ENCODE peak calls at places on chromosomes 5 and 9, in six cellular contexts. I, E, R, M, C and H are unnamed samples.

GRCh38 chr9:10804486-10804885 is 191.7 kb upstream of the PTPRD start:
- DNase-seq in E (no peak), I (no peak), R (no peak), C (no peak), M (no peak), H (no peak)

GRCh38 chr5:1806974-1807373 is 5.8 kb downstream of the NDUFS6 start:
- DNase-seq in E (no peak), M (no peak), I (no peak), R (no peak), C (no peak), H (no peak)

GRCh38 chr5:27652505-27652904 is 614.1 kb upstream of the CDH9 start:
- DNase-seq in E (no peak), R (no peak), C (no peak), M (no peak), I (no peak), H (no peak)

GRCh38 chr5:32092938-32093812 is 80.9 kb downstream of the GOLPH3 start:
- DNase-seq in M (peak), C (peak), I (peak), R (no peak), E (no peak), H (peak)

GRCh38 chr9:19184144-19184917 is 46.2 kb upstream of the DENND4C start:
- DNase-seq in I (peak), M (peak), C (peak), R (peak), E (peak), H (peak)

GRCh38 chr5:105685884-105686283 is 1984.9 kb downstream of the EFNA5 start:
- DNase-seq in M (no peak), R (no peak), I (no peak), C (no peak), E (no peak), H (no peak)

GRCh38 chr9:133754187-133754586 is 16.0 kb upstream of the SARDH start:
- DNase-seq in I (peak), C (no peak), R (peak), M (no peak), E (no peak), H (no peak)

GRCh38 chr5:93099902-93100347 is 481.1 kb downstream of the NR2F1-AS1 start:
- DNase-seq in C (no peak), R (no peak), M (no peak), I (no peak), E (no peak), H (no peak)

GRCh38 chr9:76137941-76138340 is 247.5 kb downstream of the PCSK5 start:
- DNase-seq in R (no peak), I (no peak), C (no peak), M (no peak), E (no peak), H (no peak)

GRCh38 chr9:132673355-132673754 is 3.1 kb downstream of the GTF3C4 start:
- DNase-seq in E (no peak), C (peak), R (no peak), M (peak), I (no peak), H (peak)

GRCh38 chr5:87015908-87016307 is 251.8 kb upstream of the RASA1 start:
- DNase-seq in C (no peak), R (no peak), E (no peak), I (no peak), M (no peak), H (no peak)

GRCh38 chr5:115455241-115455640 is 89.3 kb downstream of the FEM1C start:
- DNase-seq in I (no peak), C (peak), R (no peak), E (no peak), M (peak), H (peak)

GRCh38 chr9:136297016-136297691 is 6.7 kb downstream of the CCDC187 start:
- DNase-seq in E (peak), R (peak), C (no peak), M (no peak), I (no peak), H (no peak)

GRCh38 chr9:137167113-137167751 is 2.6 kb downstream of the LRRC26 start:
- DNase-seq in C (no peak), R (no peak), E (no peak), M (no peak), I (no peak), H (no peak)

GRCh38 chr9:126417684-126418083 is 91.1 kb downstream of the MVB12B start:
- DNase-seq in M (no peak), C (no peak), E (no peak), I (no peak), R (no peak), H (no peak)

GRCh38 chr5:91373600-91373999 is 9.5 kb downstream of the ARRDC3 start:
- DNase-seq in I (no peak), R (no peak), E (no peak), C (no peak), M (no peak), H (no peak)

GRCh38 chr9:137435980-137436760 is 5.0 kb downstream of the ENTPD8 start:
- DNase-seq in C (peak), E (peak), M (peak), R (peak), I (peak), H (peak)

GRCh38 chr5:137808503-137809135 is 54.5 kb upstream of the HNRNPA0 start:
- DNase-seq in C (no peak), M (peak), I (no peak), E (no peak), R (no peak), H (no peak)

GRCh38 chr5:78633710-78634109 is 14.9 kb downstream of the LHFPL2 start:
- DNase-seq in C (peak), R (no peak), M (peak), E (no peak), I (no peak), H (no peak)

GRCh38 chr5:168649306-168649705 is 70.1 kb upstream of the PANK3 start:
- DNase-seq in C (no peak), M (peak), R (no peak), E (no peak), I (no peak), H (peak)

GRCh38 chr5:68419637-68420452 is 204.3 kb downstream of the PIK3R1 start:
- DNase-seq in R (no peak), C (peak), I (peak), E (no peak), M (peak), H (peak)

GRCh38 chr9:37333288-37333687 is 89.2 kb upstream of the GRHPR start:
- DNase-seq in R (no peak), I (no peak), C (no peak), M (no peak), E (no peak), H (peak)

GRCh38 chr5:146051678-146052077 is 53.7 kb downstream of the PLAC8L1 start:
- DNase-seq in E (no peak), I (no peak), C (peak), M (peak), R (no peak), H (peak)

GRCh38 chr5:54792611-54793404 is 192.6 kb downstream of the ESM1 start:
- DNase-seq in R (no peak), M (peak), E (no peak), I (no peak), C (peak), H (peak)

GRCh38 chr5:139914218-139914807 is 118.7 kb downstream of the PSD2 start:
- DNase-seq in R (no peak), E (no peak), I (no peak), M (no peak), C (no peak), H (no peak)

GRCh38 chr5:68839019-68839552 is 254.7 kb upstream of the SLC30A5 start:
- DNase-seq in R (no peak), E (no peak), I (no peak), C (no peak), M (peak), H (no peak)

GRCh38 chr9:4301302-4301701 is 1.4 kb upstream of the GLIS3 start:
- DNase-seq in E (no peak), I (no peak), C (peak), R (no peak), M (peak), H (peak)

GRCh38 chr9:98080346-98080745 is 23.8 kb downstream of the NANS start:
- DNase-seq in I (no peak), E (no peak), R (no peak), M (no peak), C (no peak), H (peak)

GRCh38 chr9:27385606-27386005 is 88.7 kb upstream of the EQTN start:
- DNase-seq in R (peak), E (no peak), M (no peak), I (no peak), C (no peak), H (no peak)

GRCh38 chr5:119451561-119451960 is 736 bp upstream of the HSD17B4 start:
- DNase-seq in C (no peak), M (no peak), I (no peak), E (no peak), R (no peak), H (no peak)

GRCh38 chr9:85290019-85290418 is 451.7 kb downstream of the AGTPBP1 start:
- DNase-seq in E (no peak), C (no peak), M (no peak), I (no peak), R (no peak), H (no peak)

GRCh38 chr5:23507278-23507685 is at the start of gene PRDM9:
- DNase-seq in R (peak), C (peak), I (peak), M (peak), E (peak), H (peak)

GRCh38 chr9:108258640-108259039 is 597.1 kb downstream of the ACTL7B start:
- DNase-seq in M (no peak), I (no peak), E (no peak), R (no peak), C (no peak), H (no peak)

GRCh38 chr5:139566611-139567010 is 5.5 kb downstream of the UBE2D2 start:
- DNase-seq in E (no peak), I (no peak), M (peak), C (no peak), R (no peak), H (peak)

GRCh38 chr9:78963911-78964310 is 607.9 kb upstream of the TLE4 start:
- DNase-seq in C (no peak), M (no peak), R (no peak), I (no peak), E (no peak), H (no peak)

GRCh38 chr9:78962186-78962585 is 609.6 kb upstream of the TLE4 start:
- DNase-seq in I (no peak), R (no peak), C (no peak), M (no peak), E (no peak), H (no peak)

GRCh38 chr9:78954286-78954685 is 617.5 kb upstream of the TLE4 start:
- DNase-seq in E (no peak), I (no peak), C (peak), R (no peak), M (peak), H (peak)

DNA sequence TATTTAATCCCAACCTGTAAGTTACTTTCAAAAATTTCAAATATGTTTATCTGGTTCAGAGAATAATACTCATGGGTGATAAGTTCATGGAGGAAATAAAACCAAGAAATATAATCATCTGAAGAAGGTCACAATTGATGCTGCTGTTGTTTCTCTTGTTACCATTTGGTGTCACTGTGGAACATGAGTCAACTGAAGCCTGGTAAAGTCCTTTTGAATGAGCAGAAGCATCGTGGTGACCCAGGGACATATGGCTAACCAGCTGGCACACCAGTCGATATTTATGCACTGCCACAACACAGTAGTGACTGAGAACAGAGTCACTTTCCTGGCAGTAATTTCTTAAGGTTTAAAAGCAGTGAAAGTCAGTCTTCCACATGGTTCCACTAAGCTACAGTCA is 612.9 kb upstream of the TLE4 start:
- DNase-seq in R (no peak), I (no peak), E (no peak), C (no peak), M (peak), H (peak)
- TF ChIP-seq CTCF in R (no peak), I (no peak), E (no peak), C (peak), M (peak), H (peak)

GRCh38 chr9:127910613-127911205 is 6.1 kb downstream of the ST6GALNAC4 start:
- DNase-seq in M (peak), C (peak), E (no peak), I (no peak), R (no peak), H (no peak)
- TF ChIP-seq CTCF in M (peak), C (no peak), E (no peak), I (no peak), R (no peak), H (no peak)

DNA sequence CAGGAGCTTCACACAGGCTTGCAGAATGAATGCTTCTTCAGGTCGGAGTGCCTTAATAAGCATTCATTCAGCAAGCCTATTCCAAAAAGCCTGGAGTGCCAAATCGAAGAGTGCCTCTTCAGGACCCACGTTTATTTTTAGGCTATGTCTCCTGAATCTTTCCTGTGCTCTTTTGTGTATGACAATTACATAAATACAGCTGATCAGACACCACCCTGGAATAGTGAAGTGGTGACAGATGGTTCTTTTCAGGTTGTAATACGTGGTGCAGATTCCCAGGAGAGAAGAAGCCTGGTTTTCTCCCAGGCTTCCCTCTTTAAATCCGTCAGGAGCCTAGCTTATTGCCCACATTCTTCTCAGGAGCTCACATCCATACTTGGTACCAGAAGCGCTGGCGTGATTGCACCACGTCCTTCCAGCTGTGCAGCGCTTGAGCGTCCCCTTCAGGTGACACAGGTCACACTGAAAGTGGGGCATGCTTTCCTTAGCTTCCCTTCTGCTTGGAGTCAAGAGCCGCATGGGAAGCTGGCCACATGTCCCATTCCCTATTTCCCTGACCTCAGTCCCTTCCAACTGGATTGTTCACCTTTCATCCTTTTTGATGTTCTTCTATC is 123.1 kb downstream of the ADCY2 start:
- DNase-seq in C (no peak), E (no peak), M (no peak), R (no peak), I (no peak), H (no peak)
- TF ChIP-seq CTCF in C (no peak), E (no peak), M (no peak), R (no peak), I (no peak), H (no peak)

GRCh38 chr9:32395483-32396216 is 11.2 kb downstream of the ACO1 start:
- DNase-seq in E (no peak), M (peak), C (peak), R (no peak), I (peak), H (peak)
- TF ChIP-seq CTCF in E (no peak), M (peak), C (peak), R (no peak), I (no peak), H (peak)

GRCh38 chr5:171850354-171850947 is 64.8 kb downstream of the SMIM23 start:
- DNase-seq in C (no peak), R (no peak), E (no peak), I (no peak), M (peak), H (peak)

GRCh38 chr5:171848006-171848405 is 62.4 kb downstream of the SMIM23 start:
- DNase-seq in E (no peak), I (no peak), R (no peak), C (no peak), M (no peak), H (no peak)

GRCh38 chr5:171849585-171850353 is 64.2 kb downstream of the SMIM23 start:
- DNase-seq in M (no peak), I (peak), E (no peak), C (no peak), R (no peak), H (no peak)

GRCh38 chr5:171848487-171848886 is 62.9 kb downstream of the SMIM23 start:
- DNase-seq in C (no peak), I (no peak), R (no peak), M (no peak), E (no peak), H (no peak)

DNA sequence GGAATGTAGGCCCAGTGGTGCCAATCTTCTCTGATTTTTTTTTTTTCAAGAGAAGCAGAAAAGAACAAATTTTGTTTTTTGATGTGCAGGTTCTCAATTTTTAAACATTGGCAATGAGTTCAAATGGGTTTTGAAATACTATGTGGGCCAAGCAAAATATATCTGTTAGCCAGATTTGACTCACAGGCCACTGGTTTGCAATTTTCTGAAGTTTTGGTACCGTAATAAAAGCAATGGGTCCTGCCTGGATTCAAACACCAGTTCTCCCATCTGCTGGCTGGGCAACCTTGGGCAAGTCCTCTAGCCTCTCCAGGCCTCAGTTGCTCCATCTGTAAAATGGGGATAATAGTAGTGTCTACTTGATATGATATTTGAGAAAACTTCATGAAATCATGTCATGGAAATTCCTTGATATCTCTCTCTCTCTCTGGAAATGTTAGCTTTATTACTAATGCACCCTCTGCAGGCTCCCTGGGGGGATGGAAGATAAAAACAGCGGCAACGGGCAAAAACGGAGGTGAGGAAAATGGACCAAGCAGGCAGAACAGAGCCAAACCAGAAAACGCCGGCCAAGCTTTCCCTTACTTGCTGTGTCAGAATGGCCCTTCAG is 63.4 kb downstream of the SMIM23 start:
- DNase-seq in R (no peak), I (no peak), M (no peak), E (no peak), C (no peak), H (peak)
- TF ChIP-seq CTCF in R (no peak), I (no peak), M (peak), E (no peak), C (no peak), H (peak)